ENCODE peak calls at places on chromosomes 13 and 19, in six cellular contexts. R, O, C, D, B and G are unnamed samples.
A peak's percentile ranks its signal among the peaks of the same experiment; 100 is the strongest.

GRCh38 chr19:53019684-53020083 is 6.0 kb downstream of the ERVV-1 start:
- DNase-seq in R (no peak), O (peak; percentile 27), C (no peak), D (peak; percentile 49), B (no peak), G (no peak)

GRCh38 chr19:1933942-1934341 is 7.0 kb upstream of the CSNK1G2 start:
- DNase-seq in R (no peak), O (no peak), C (no peak), D (no peak), B (no peak), G (no peak)

GRCh38 chr13:47564041-47564440 is 437.0 kb downstream of the SUCLA2 start:
- DNase-seq in R (no peak), O (no peak), C (no peak), D (no peak), B (no peak), G (no peak)

GRCh38 chr19:4115050-4115817 is 8.7 kb downstream of the MAP2K2 start:
- DNase-seq in R (no peak), O (no peak), C (no peak), D (no peak), B (peak; percentile 52), G (peak; percentile 77)

GRCh38 chr19:54160182-54160811 is 776 bp upstream of the LENG1 start:
- DNase-seq in R (peak; percentile 43), O (peak; percentile 46), C (no peak), D (peak; percentile 25), B (no peak), G (no peak)

GRCh38 chr19:29681422-29682235 is 16.4 kb downstream of the PLEKHF1 start:
- DNase-seq in R (no peak), O (no peak), C (peak; percentile 33), D (no peak), B (no peak), G (no peak)

GRCh38 chr13:49403966-49404365 is 39.9 kb downstream of the CAB39L start:
- DNase-seq in R (no peak), O (no peak), C (no peak), D (no peak), B (no peak), G (no peak)

GRCh38 chr19:4391701-4392543 is 8.4 kb downstream of the SH3GL1 start:
- DNase-seq in R (no peak), O (no peak), C (no peak), D (no peak), B (no peak), G (no peak)

GRCh38 chr13:113650731-113651148 is 7.3 kb downstream of the ATP4B start:
- DNase-seq in R (no peak), O (no peak), C (no peak), D (no peak), B (no peak), G (no peak)

GRCh38 chr19:51572908-51573307 is 1.8 kb downstream of the ZNF175 start:
- DNase-seq in R (peak; percentile 95), O (no peak), C (no peak), D (no peak), B (no peak), G (no peak)

GRCh38 chr19:14118165-14119051 is 846 bp upstream of the PRKACA start:
- DNase-seq in R (no peak), O (peak; percentile 61), C (peak; percentile 90), D (peak; percentile 57), B (peak; percentile 19), G (peak; percentile 29)
- H3K4me1 ChIP-seq in R (peaks cover 17% of the 10 kb centered on the region), O (peaks cover 10% of the 10 kb centered on the region), C (no peaks in the 10 kb centered on the region), D (peaks cover 42% of the 10 kb centered on the region), B (peaks cover 36% of the 10 kb centered on the region), G (peaks cover 28% of the 10 kb centered on the region)

GRCh38 chr19:47492571-47493377 is 8.8 kb upstream of the KPTN start:
- DNase-seq in R (no peak), O (no peak), C (no peak), D (no peak), B (no peak), G (no peak)
- H3K4me1 ChIP-seq in R (no peaks in the 10 kb centered on the region), O (no peaks in the 10 kb centered on the region), C (no peaks in the 10 kb centered on the region), D (no peaks in the 10 kb centered on the region), B (peaks cover 1% of the 10 kb centered on the region), G (no peaks in the 10 kb centered on the region)

GRCh38 chr13:110242615-110243014 is 64.3 kb downstream of the COL4A1 start:
- DNase-seq in R (no peak), O (no peak), C (no peak), D (no peak), B (no peak), G (no peak)
- H3K4me1 ChIP-seq in R (no peaks in the 10 kb centered on the region), O (no peaks in the 10 kb centered on the region), C (no peaks in the 10 kb centered on the region), D (no peaks in the 10 kb centered on the region), B (no peaks in the 10 kb centered on the region), G (no peaks in the 10 kb centered on the region)

GRCh38 chr19:58557253-58558065 is 952 bp downstream of the UBE2M start:
- DNase-seq in R (no peak), O (peak; percentile 24), C (no peak), D (no peak), B (no peak), G (no peak)
- H3K4me1 ChIP-seq in R (peaks cover 50% of the 10 kb centered on the region), O (peaks cover 31% of the 10 kb centered on the region), C (peaks cover 5% of the 10 kb centered on the region), D (peaks cover 63% of the 10 kb centered on the region), B (peaks cover 54% of the 10 kb centered on the region), G (peaks cover 59% of the 10 kb centered on the region)

GRCh38 chr13:40611635-40612422 is 54.6 kb downstream of the FOXO1 start:
- DNase-seq in R (no peak), O (no peak), C (no peak), D (no peak), B (no peak), G (no peak)

GRCh38 chr13:40611004-40611403 is 55.4 kb downstream of the FOXO1 start:
- DNase-seq in R (no peak), O (no peak), C (no peak), D (no peak), B (no peak), G (no peak)

GRCh38 chr13:40615619-40616018 is 50.8 kb downstream of the FOXO1 start:
- DNase-seq in R (no peak), O (no peak), C (no peak), D (no peak), B (no peak), G (no peak)

GRCh38 chr13:40613192-40613818 is 53.1 kb downstream of the FOXO1 start:
- DNase-seq in R (no peak), O (peak; percentile 46), C (no peak), D (no peak), B (peak; percentile 38), G (peak; percentile 46)

GRCh38 chr13:40613954-40614353 is 52.5 kb downstream of the FOXO1 start:
- DNase-seq in R (no peak), O (no peak), C (no peak), D (no peak), B (no peak), G (no peak)
- H3K4me1 ChIP-seq in R (peaks cover 22% of the 10 kb centered on the region), O (peaks cover 13% of the 10 kb centered on the region), C (no peaks in the 10 kb centered on the region), D (no peaks in the 10 kb centered on the region), B (peaks cover 97% of the 10 kb centered on the region), G (peaks cover 95% of the 10 kb centered on the region)